ENCODE peak calls at places on chromosome 18, in seven cellular contexts. U is T follicular helper cell; Q is progenitor cell of endocrine pancreas; M is naive thymus-derived CD4-positive, alpha-beta T cell; L is ureter; W is A549; K is HTR-8/SVneo. N is an unnamed sample.

GRCh38 chr18:46630160-46630559 is 26.9 kb downstream of the LOXHD1 start:
- DNase-seq in U (no peak), Q (no peak), M (no peak), L (no peak), W (no peak), K (no peak), N (peak; percentile 64)

GRCh38 chr18:74715306-74715705 is 117.6 kb downstream of the ZNF407 start:
- DNase-seq in U (no peak), Q (no peak), M (no peak), L (no peak), W (no peak), K (no peak), N (no peak)

GRCh38 chr18:22471546-22472131 is 53.9 kb upstream of the CTAGE1 start:
- DNase-seq in U (no peak), Q (no peak), M (no peak), L (no peak), W (no peak), K (no peak), N (peak; percentile 86)

GRCh38 chr18:71919211-71919610 is 624.9 kb downstream of the CBLN2 start:
- DNase-seq in U (no peak), Q (no peak), M (no peak), L (no peak), W (no peak), K (no peak), N (no peak)

GRCh38 chr18:63140038-63140450 is 179.5 kb downstream of the BCL2 start:
- DNase-seq in U (no peak), Q (no peak), M (no peak), L (no peak), W (no peak), K (no peak), N (no peak)

GRCh38 chr18:75475228-75475627 is 47.7 kb upstream of the SMIM21 start:
- DNase-seq in U (no peak), Q (no peak), M (no peak), L (no peak), W (no peak), K (no peak), N (no peak)

GRCh38 chr18:54052732-54053131 is 171.7 kb downstream of the MBD2 start:
- DNase-seq in U (no peak), Q (no peak), M (no peak), L (no peak), W (no peak), K (no peak), N (no peak)

GRCh38 chr18:79849328-79850207 is 51.8 kb downstream of the KCNG2 start:
- DNase-seq in U (no peak), Q (no peak), M (no peak), L (peak; percentile 13), W (no peak), K (no peak), N (peak; percentile 85)

GRCh38 chr18:59874166-59874565 is 25.6 kb upstream of the PMAIP1 start:
- DNase-seq in U (no peak), Q (no peak), M (no peak), L (no peak), W (peak; percentile 40), K (peak; percentile 69), N (no peak)

GRCh38 chr18:23151414-23152099 is 16.3 kb downstream of the CABLES1 start:
- DNase-seq in U (no peak), Q (no peak), M (no peak), L (no peak), W (no peak), K (no peak), N (no peak)

GRCh38 chr18:73544618-73545017 is 603.0 kb downstream of the FBXO15 start:
- DNase-seq in U (no peak), Q (no peak), M (no peak), L (no peak), W (no peak), K (no peak), N (no peak)

GRCh38 chr18:4444306-4444705 is 10.8 kb downstream of the DLGAP1 start:
- DNase-seq in U (no peak), Q (no peak), M (no peak), L (no peak), W (no peak), K (no peak), N (no peak)

GRCh38 chr18:28015671-28016070 is 161.3 kb downstream of the CDH2 start:
- DNase-seq in U (no peak), Q (no peak), M (no peak), L (no peak), W (no peak), K (no peak), N (no peak)

GRCh38 chr18:8701546-8702118 is 3.7 kb upstream of the MTCL1 start:
- DNase-seq in U (no peak), Q (no peak), M (no peak), L (no peak), W (peak; percentile 64), K (no peak), N (no peak)

GRCh38 chr18:49228182-49228581 is 232.3 kb downstream of the DYM start:
- DNase-seq in U (no peak), Q (no peak), M (no peak), L (no peak), W (no peak), K (no peak), N (no peak)

GRCh38 chr18:57797209-57797651 is 5.9 kb downstream of the ATP8B1 start:
- DNase-seq in U (no peak), Q (peak; percentile 51), M (no peak), L (no peak), W (no peak), K (no peak), N (no peak)

N was measured in esophagus muscularis mucosa.